ENCODE peak calls at places on chromosomes 7 and 10, in five cellular contexts. N is cardiac muscle cell, R is ascending aorta, P is endothelial cell, L is Calu3. F is an unnamed sample.

GRCh38 chr7:111730476-111731300 is 168.4 kb upstream of the IMMP2L start:
- DNase-seq in N (peak), R (no peak), P (no peak), L (peak), F (no peak)

GRCh38 chr10:32139223-32140073 is 83.2 kb upstream of the KIF5B start:
- DNase-seq in N (no peak), R (peak), P (peak), L (peak), F (peak)

GRCh38 chr7:33692956-33693355 is 212.4 kb upstream of the BMPER start:
- DNase-seq in N (no peak), R (no peak), P (no peak), L (no peak), F (no peak)

GRCh38 chr10:81876253-81876731 is 1.3 kb downstream of the NRG3 start:
- DNase-seq in N (peak), R (no peak), P (peak), L (peak), F (no peak)

GRCh38 chr7:144390481-144390880 is 13.0 kb downstream of the NOBOX start:
- DNase-seq in N (no peak), R (no peak), P (no peak), L (no peak), F (peak)

GRCh38 chr10:84429926-84430520 is 101.6 kb downstream of the CCSER2 start:
- DNase-seq in N (peak), R (peak), P (peak), L (peak), F (peak)

GRCh38 chr7:147483634-147484292 is 1106.8 kb upstream of the C7orf33 start:
- DNase-seq in N (no peak), R (no peak), P (no peak), L (no peak), F (no peak)

GRCh38 chr10:47027812-47028260 is 116.6 kb downstream of the PTPN20 start:
- DNase-seq in N (no peak), R (peak), P (no peak), L (no peak), F (peak)

GRCh38 chr10:47030191-47030698 is 119.0 kb downstream of the PTPN20 start:
- DNase-seq in N (no peak), R (peak), P (no peak), L (no peak), F (no peak)

GRCh38 chr10:120966657-120967045 is 115.5 kb downstream of the WDR11 start:
- DNase-seq in N (no peak), R (no peak), P (no peak), L (no peak), F (no peak)

GRCh38 chr10:4070921-4071320 is 285.9 kb upstream of the KLF6 start:
- DNase-seq in N (no peak), R (no peak), P (no peak), L (no peak), F (no peak)

GRCh38 chr7:70285176-70285575 is 686.9 kb downstream of the AUTS2 start:
- DNase-seq in N (no peak), R (no peak), P (no peak), L (no peak), F (no peak)

GRCh38 chr7:67842571-67842970 is 845.9 kb downstream of the TYW1 start:
- DNase-seq in N (no peak), R (no peak), P (no peak), L (no peak), F (no peak)

GRCh38 chr7:69067397-69067796 is 530.9 kb upstream of the AUTS2 start:
- DNase-seq in N (peak), R (no peak), P (no peak), L (no peak), F (peak)

GRCh38 chr7:74275401-74275881 is 13.8 kb upstream of the CLIP2 start:
- DNase-seq in N (peak), R (no peak), P (peak), L (no peak), F (no peak)

GRCh38 chr7:80680159-80680903 is 41.9 kb downstream of the CD36 start:
- DNase-seq in N (no peak), R (no peak), P (no peak), L (no peak), F (no peak)

GRCh38 chr10:88194041-88194887 is 330.8 kb downstream of the PTEN start:
- DNase-seq in N (no peak), R (no peak), P (no peak), L (no peak), F (no peak)

GRCh38 chr7:101166603-101166908 is 1.2 kb upstream of the VGF start:
- DNase-seq in N (no peak), R (no peak), P (no peak), L (no peak), F (no peak)

GRCh38 chr10:114902151-114902550 is 35.8 kb upstream of the TRUB1 start:
- DNase-seq in N (no peak), R (no peak), P (no peak), L (no peak), F (no peak)

GRCh38 chr10:120734476-120735078 is 116.6 kb upstream of the WDR11 start:
- DNase-seq in N (no peak), R (no peak), P (no peak), L (no peak), F (no peak)

GRCh38 chr10:17375936-17376584 is 78.3 kb downstream of the ST8SIA6 start:
- DNase-seq in N (peak), R (no peak), P (peak), L (peak), F (peak)

GRCh38 chr7:31488562-31489203 is 25.2 kb upstream of the ITPRID1 start:
- DNase-seq in N (peak), R (no peak), P (peak), L (peak), F (peak)

GRCh38 chr10:80472234-80473095 is 18.4 kb downstream of the TSPAN14 start:
- DNase-seq in N (no peak), R (peak), P (no peak), L (no peak), F (no peak)

GRCh38 chr10:127148933-127149220 is 47.5 kb downstream of the INSYN2A start:
- DNase-seq in N (no peak), R (no peak), P (no peak), L (no peak), F (no peak)

GRCh38 chr10:120691623-120692022 is 159.5 kb upstream of the WDR11 start:
- DNase-seq in N (no peak), R (no peak), P (no peak), L (no peak), F (no peak)

GRCh38 chr7:121941836-121942235 is 68.9 kb downstream of the PTPRZ1 start:
- DNase-seq in N (no peak), R (no peak), P (no peak), L (no peak), F (no peak)

GRCh38 chr7:158239290-158239981 is 348.2 kb downstream of the PTPRN2 start:
- DNase-seq in N (no peak), R (no peak), P (no peak), L (no peak), F (peak)

GRCh38 chr7:99505324-99505662 is 831 bp downstream of the ZKSCAN5 start:
- DNase-seq in N (no peak), R (no peak), P (no peak), L (no peak), F (no peak)

GRCh38 chr10:18140149-18140956 is at the start of gene CACNB2:
- DNase-seq in N (peak), R (peak), P (peak), L (no peak), F (peak)

GRCh38 chr7:122595885-122596284 is 103.0 kb downstream of the RNF133 start:
- DNase-seq in N (no peak), R (no peak), P (no peak), L (no peak), F (no peak)

GRCh38 chr10:64219271-64220025 is 698.2 kb downstream of the REEP3 start:
- DNase-seq in N (no peak), R (no peak), P (no peak), L (no peak), F (no peak)

GRCh38 chr10:31963598-31963980 is 35.0 kb upstream of the ARHGAP12 start:
- DNase-seq in N (no peak), R (no peak), P (no peak), L (no peak), F (no peak)

GRCh38 chr7:116032886-116033285 is 2.3 kb upstream of the TFEC start:
- DNase-seq in N (no peak), R (no peak), P (no peak), L (no peak), F (no peak)

GRCh38 chr10:6642881-6643280 is 62.8 kb upstream of the PRKCQ start:
- DNase-seq in N (no peak), R (no peak), P (no peak), L (no peak), F (no peak)

GRCh38 chr7:10257438-10257837 is 716.2 kb upstream of the PHF14 start:
- DNase-seq in N (no peak), R (no peak), P (no peak), L (no peak), F (no peak)

GRCh38 chr7:100013328-100013676 is 2.1 kb upstream of the ZKSCAN1 start:
- DNase-seq in N (no peak), R (no peak), P (no peak), L (no peak), F (no peak)

GRCh38 chr7:99194301-99194700 is 13.6 kb downstream of the KPNA7 start:
- DNase-seq in N (no peak), R (no peak), P (no peak), L (no peak), F (no peak)

GRCh38 chr7:100091411-100092181 is 2.8 kb downstream of the COPS6 start:
- DNase-seq in N (no peak), R (no peak), P (no peak), L (no peak), F (no peak)

GRCh38 chr7:148262721-148263229 is 327.8 kb upstream of the C7orf33 start:
- DNase-seq in N (peak), R (peak), P (peak), L (peak), F (peak)

GRCh38 chr7:79063019-79063698 is 390.3 kb downstream of the MAGI2 start:
- DNase-seq in N (no peak), R (no peak), P (no peak), L (no peak), F (no peak)
- TF ChIP-seq CTCF in N (no peak), R (no peak), P (peak), L (no peak), F (no peak)

GRCh38 chr10:122213766-122214165 is 57.3 kb upstream of the BTBD16 start:
- DNase-seq in N (no peak), R (no peak), P (no peak), L (no peak), F (no peak)
- TF ChIP-seq CTCF in N (no peak), R (no peak), P (no peak), L (no peak), F (no peak)

GRCh38 chr7:26168458-26169023 is 16.5 kb downstream of the NFE2L3 start:
- DNase-seq in N (no peak), R (no peak), P (no peak), L (no peak), F (no peak)
- TF ChIP-seq CTCF in N (no peak), R (no peak), P (peak), L (no peak), F (no peak)

GRCh38 chr10:124647421-124648130 is 96.6 kb downstream of the FAM53B start:
- DNase-seq in N (no peak), R (peak), P (peak), L (peak), F (peak)

GRCh38 chr10:124648131-124648475 is 96.1 kb downstream of the FAM53B start:
- DNase-seq in N (no peak), R (no peak), P (no peak), L (no peak), F (no peak)

GRCh38 chr10:124648738-124649137 is 95.4 kb downstream of the FAM53B start:
- DNase-seq in N (peak), R (peak), P (no peak), L (no peak), F (peak)

GRCh38 chr10:124650263-124650662 is 93.9 kb downstream of the FAM53B start:
- DNase-seq in N (no peak), R (no peak), P (no peak), L (no peak), F (no peak)

GRCh38 chr10:124649209-124649608 is 95.0 kb downstream of the FAM53B start:
- DNase-seq in N (no peak), R (no peak), P (no peak), L (no peak), F (peak)
- TF ChIP-seq CTCF in N (no peak), R (no peak), P (no peak), L (no peak), F (no peak)

GRCh38 chr10:110208614-110209398 is 1.4 kb downstream of the MXI1 start:
- DNase-seq in N (peak), R (peak), P (no peak), L (no peak), F (peak)
- TF ChIP-seq CTCF in N (peak), R (no peak), P (no peak), L (no peak), F (no peak)

GRCh38 chr10:100483876-100484666 is 21.3 kb downstream of the WNT8B start:
- DNase-seq in N (no peak), R (no peak), P (no peak), L (no peak), F (no peak)

GRCh38 chr10:100485336-100485735 is 22.5 kb downstream of the WNT8B start:
- DNase-seq in N (no peak), R (no peak), P (no peak), L (no peak), F (no peak)

GRCh38 chr10:100481462-100482081 is 18.8 kb downstream of the WNT8B start:
- DNase-seq in N (peak), R (peak), P (peak), L (peak), F (peak)

GRCh38 chr10:100482181-100482833 is 19.5 kb downstream of the WNT8B start:
- DNase-seq in N (peak), R (peak), P (peak), L (peak), F (peak)

GRCh38 chr10:100482834-100483185 is 20.0 kb downstream of the WNT8B start:
- DNase-seq in N (peak), R (no peak), P (no peak), L (no peak), F (no peak)
- TF ChIP-seq CTCF in N (no peak), R (no peak), P (peak), L (no peak), F (no peak)

GRCh38 chr10:98423691-98424120 is 8.7 kb upstream of the PYROXD2 start:
- DNase-seq in N (peak), R (peak), P (peak), L (no peak), F (peak)
- TF ChIP-seq CTCF in N (peak), R (no peak), P (no peak), L (no peak), F (no peak)

GRCh38 chr10:103697787-103698186 is 157.6 kb downstream of the SH3PXD2A start:
- DNase-seq in N (no peak), R (no peak), P (no peak), L (no peak), F (no peak)

GRCh38 chr10:103698266-103698665 is 157.1 kb downstream of the SH3PXD2A start:
- DNase-seq in N (no peak), R (no peak), P (no peak), L (no peak), F (no peak)

GRCh38 chr10:103700436-103700715 is 155.0 kb downstream of the SH3PXD2A start:
- DNase-seq in N (no peak), R (no peak), P (no peak), L (no peak), F (no peak)

GRCh38 chr10:103701380-103702222 is 153.8 kb downstream of the SH3PXD2A start:
- DNase-seq in N (no peak), R (no peak), P (no peak), L (no peak), F (no peak)

DNA sequence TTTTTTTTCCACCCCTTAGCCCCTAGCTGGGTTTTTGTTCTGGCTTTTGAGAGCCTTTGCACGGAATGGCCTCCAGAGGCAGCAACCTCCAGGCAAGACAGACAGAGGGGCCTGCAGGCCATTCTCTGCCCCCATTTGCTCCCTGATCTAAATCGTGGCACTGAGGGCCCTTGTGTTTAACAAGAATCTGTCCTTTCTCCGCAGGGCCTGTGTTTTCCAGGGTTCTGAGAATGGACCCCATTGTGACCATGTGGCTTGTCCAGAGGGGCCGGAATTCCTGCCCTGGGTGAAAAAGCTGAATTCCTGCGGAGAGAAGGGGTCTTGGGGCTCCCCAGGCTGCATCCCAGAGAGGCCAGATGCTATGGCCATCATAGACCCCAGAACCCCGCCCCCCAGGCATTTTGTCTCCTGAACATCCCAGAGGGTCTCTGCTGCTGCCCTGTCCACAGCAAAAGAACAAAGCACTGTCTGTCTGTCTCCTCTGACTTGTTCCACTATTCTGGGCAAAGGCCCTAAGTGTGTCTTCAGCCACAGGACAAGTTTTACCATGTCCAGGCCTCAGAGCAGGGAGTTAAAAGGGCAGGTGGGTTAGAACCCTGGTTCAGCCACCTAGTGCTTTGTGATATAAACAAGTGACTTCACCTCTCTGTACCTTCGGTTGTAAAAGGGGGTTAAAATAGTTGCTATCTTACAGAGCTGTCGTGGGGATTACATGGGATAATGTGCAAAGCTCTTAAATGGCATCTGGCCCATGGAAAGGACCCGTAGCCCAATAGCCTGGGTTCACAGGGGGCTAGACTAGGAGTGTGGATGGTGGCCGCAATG is 155.6 kb downstream of the SH3PXD2A start:
- DNase-seq in N (no peak), R (no peak), P (no peak), L (no peak), F (no peak)
- TF ChIP-seq CTCF in N (peak), R (no peak), P (no peak), L (no peak), F (no peak)

GRCh38 chr10:97356318-97356914 is 21.9 kb upstream of the FRAT2 start:
- DNase-seq in N (no peak), R (no peak), P (no peak), L (no peak), F (no peak)

GRCh38 chr10:97358349-97358748 is 23.8 kb upstream of the FRAT2 start:
- DNase-seq in N (no peak), R (no peak), P (no peak), L (no peak), F (no peak)

GRCh38 chr10:97353945-97354344 is 19.4 kb upstream of the FRAT2 start:
- DNase-seq in N (no peak), R (no peak), P (no peak), L (no peak), F (no peak)

GRCh38 chr10:97356918-97357317 is 22.4 kb upstream of the FRAT2 start:
- DNase-seq in N (no peak), R (no peak), P (no peak), L (no peak), F (no peak)

GRCh38 chr10:97355571-97355975 is 21.0 kb upstream of the FRAT2 start:
- DNase-seq in N (peak), R (no peak), P (peak), L (no peak), F (peak)
- TF ChIP-seq CTCF in N (peak), R (peak), P (no peak), L (no peak), F (peak)